ENCODE peak calls at places on chromosomes 12 and 14, in eight cellular contexts. M is IMR-90, Q is heart right ventricle, R is Karpas-422, W is HepG2, K is esophagus squamous epithelium, G is psoas muscle, X is upper lobe of right lung. F is an unnamed sample. For H3K4me1, the result is how much of the 10 kb centered on the place peaks cover.

GRCh38 chr12:87768884-87769283 is 260.3 kb downstream of the C12orf50 start:
- DNase-seq in M (no peak), Q (no peak), R (no peak), W (no peak), K (no peak), G (no peak), X (no peak), F (no peak)

GRCh38 chr14:51844482-51844881 is 15.9 kb upstream of the GNG2 start:
- DNase-seq in M (no peak), Q (no peak), R (peak), W (no peak), K (no peak), G (no peak), X (no peak), F (no peak)

GRCh38 chr12:62434504-62435336 is 31.9 kb upstream of the MON2 start:
- DNase-seq in M (no peak), Q (no peak), R (peak), W (no peak), K (no peak), G (no peak), X (no peak), F (no peak)

GRCh38 chr14:69606258-69606657 is 5.1 kb upstream of the SUSD6 start:
- DNase-seq in M (no peak), Q (no peak), R (no peak), W (peak), K (no peak), G (no peak), X (peak), F (no peak)

GRCh38 chr12:79691299-79692248 is 810 bp upstream of the PAWR start:
- DNase-seq in M (peak), Q (peak), R (no peak), W (peak), K (no peak), G (no peak), X (no peak), F (peak)

GRCh38 chr12:27635349-27635972 is 60.8 kb upstream of the REP15 start:
- DNase-seq in M (peak), Q (no peak), R (peak), W (peak), K (no peak), G (no peak), X (no peak), F (no peak)

GRCh38 chr14:69048456-69048855 is 69.4 kb upstream of the ACTN1 start:
- DNase-seq in M (no peak), Q (no peak), R (no peak), W (no peak), K (no peak), G (no peak), X (no peak), F (no peak)

GRCh38 chr14:104865069-104865630 is at the start of gene CEP170B:
- DNase-seq in M (peak), Q (no peak), R (peak), W (no peak), K (no peak), G (no peak), X (peak), F (no peak)

GRCh38 chr14:104799657-104800599 is 973 bp upstream of the ZBTB42 start:
- DNase-seq in M (peak), Q (peak), R (peak), W (peak), K (peak), G (peak), X (peak), F (peak)

GRCh38 chr14:105486974-105487448 is 325 bp downstream of the CRIP1 start:
- DNase-seq in M (no peak), Q (peak), R (peak), W (no peak), K (no peak), G (peak), X (no peak), F (no peak)

GRCh38 chr12:68675098-68675842 is 11.5 kb upstream of the NUP107 start:
- DNase-seq in M (no peak), Q (no peak), R (no peak), W (no peak), K (no peak), G (no peak), X (no peak), F (no peak)

GRCh38 chr12:6056406-6057211 is 67.9 kb downstream of the VWF start:
- DNase-seq in M (no peak), Q (no peak), R (no peak), W (peak), K (no peak), G (no peak), X (no peak), F (no peak)

GRCh38 chr12:39685854-39686608 is 66.4 kb upstream of the ABCD2 start:
- DNase-seq in M (no peak), Q (no peak), R (no peak), W (no peak), K (no peak), G (no peak), X (no peak), F (no peak)

GRCh38 chr12:9792961-9793617 is 32.4 kb upstream of the CD69 start:
- DNase-seq in M (peak), Q (no peak), R (no peak), W (no peak), K (no peak), G (no peak), X (no peak), F (no peak)

GRCh38 chr12:67370979-67371378 is 101.8 kb downstream of the CAND1 start:
- DNase-seq in M (no peak), Q (no peak), R (no peak), W (no peak), K (no peak), G (no peak), X (no peak), F (peak)

GRCh38 chr14:60651051-60651935 is 2.0 kb upstream of the SIX1 start:
- DNase-seq in M (no peak), Q (no peak), R (no peak), W (no peak), K (no peak), G (no peak), X (no peak), F (no peak)

GRCh38 chr14:75369506-75369905 is 58.3 kb upstream of the JDP2 start:
- DNase-seq in M (no peak), Q (no peak), R (no peak), W (no peak), K (no peak), G (peak), X (no peak), F (no peak)

GRCh38 chr12:48423200-48423599 is 49.2 kb upstream of the ANP32D start:
- DNase-seq in M (no peak), Q (no peak), R (no peak), W (no peak), K (no peak), G (no peak), X (no peak), F (no peak)

GRCh38 chr12:6340745-6341438 is 984 bp downstream of the TNFRSF1A start:
- DNase-seq in M (no peak), Q (no peak), R (no peak), W (no peak), K (no peak), G (peak), X (no peak), F (no peak)

GRCh38 chr12:133023566-133023965 is 13.7 kb upstream of the ZNF84 start:
- DNase-seq in M (peak), Q (no peak), R (no peak), W (no peak), K (no peak), G (no peak), X (no peak), F (no peak)

GRCh38 chr12:98478606-98479005 is 36.8 kb upstream of the TMPO start:
- DNase-seq in M (no peak), Q (no peak), R (no peak), W (no peak), K (no peak), G (no peak), X (no peak), F (no peak)

GRCh38 chr12:92064420-92064819 is 81.2 kb downstream of the BTG1 start:
- DNase-seq in M (no peak), Q (no peak), R (no peak), W (peak), K (no peak), G (no peak), X (no peak), F (no peak)

GRCh38 chr12:116065561-116065960 is 211.9 kb downstream of the MED13L start:
- DNase-seq in M (no peak), Q (no peak), R (no peak), W (no peak), K (no peak), G (no peak), X (no peak), F (no peak)

GRCh38 chr12:66623455-66623854 is 55.4 kb downstream of the GRIP1 start:
- DNase-seq in M (no peak), Q (no peak), R (peak), W (no peak), K (no peak), G (no peak), X (no peak), F (no peak)

GRCh38 chr12:42129595-42130204 is 15.0 kb downstream of the GXYLT1 start:
- DNase-seq in M (peak), Q (peak), R (peak), W (peak), K (no peak), G (no peak), X (no peak), F (peak)

GRCh38 chr12:125187780-125188741 is 122.8 kb downstream of the AACS start:
- DNase-seq in M (no peak), Q (no peak), R (no peak), W (no peak), K (no peak), G (no peak), X (no peak), F (no peak)

GRCh38 chr12:46453428-46453827 is 80.9 kb upstream of the SLC38A2 start:
- DNase-seq in M (no peak), Q (no peak), R (peak), W (no peak), K (no peak), G (no peak), X (no peak), F (no peak)

GRCh38 chr14:29176876-29177275 is 410.3 kb downstream of the FOXG1 start:
- DNase-seq in M (no peak), Q (no peak), R (peak), W (no peak), K (no peak), G (no peak), X (no peak), F (no peak)

GRCh38 chr14:73785834-73786631 is 65.6 kb upstream of the PTGR2 start:
- DNase-seq in M (peak), Q (peak), R (peak), W (peak), K (no peak), G (peak), X (peak), F (peak)

GRCh38 chr14:73785336-73785833 is 66.2 kb upstream of the PTGR2 start:
- DNase-seq in M (peak), Q (peak), R (peak), W (peak), K (no peak), G (no peak), X (no peak), F (peak)

GRCh38 chr14:73786942-73787759 is 64.5 kb upstream of the PTGR2 start:
- DNase-seq in M (peak), Q (peak), R (peak), W (no peak), K (no peak), G (peak), X (peak), F (peak)

GRCh38 chr14:73787760-73788508 is 63.7 kb upstream of the PTGR2 start:
- DNase-seq in M (peak), Q (no peak), R (peak), W (no peak), K (no peak), G (no peak), X (no peak), F (no peak)

DNA sequence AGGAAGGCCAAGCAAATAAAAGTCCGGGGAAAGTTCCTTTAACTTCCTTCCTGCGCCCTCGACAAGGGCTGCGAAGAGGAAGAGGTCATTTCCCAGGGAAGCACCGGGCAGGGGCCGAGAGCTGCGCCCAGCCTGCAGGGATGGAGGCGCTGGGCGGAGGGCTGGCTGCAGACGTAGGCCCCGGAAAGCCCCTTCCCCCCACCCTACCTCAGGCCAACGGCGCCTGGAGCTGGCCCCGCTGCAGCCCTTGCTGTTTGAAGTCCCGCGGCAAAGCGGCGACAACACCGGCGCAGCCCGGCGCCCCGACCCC is 65.0 kb upstream of the PTGR2 start:
- DNase-seq in M (peak), Q (peak), R (peak), W (no peak), K (no peak), G (peak), X (peak), F (no peak)
- H3K4me1 ChIP-seq in M (under half), Q (half or more), R (under half), W (half or more), K (under half), G (half or more), X (half or more), F (half or more)

GRCh38 chr14:96730386-96730785 is 66.8 kb upstream of the VRK1 start:
- DNase-seq in M (no peak), Q (no peak), R (no peak), W (no peak), K (no peak), G (no peak), X (no peak), F (no peak)
- H3K27ac ChIP-seq in M (no peak), Q (no peak), R (no peak), W (no peak), K (no peak), G (no peak), X (no peak), F (no peak)

DNA sequence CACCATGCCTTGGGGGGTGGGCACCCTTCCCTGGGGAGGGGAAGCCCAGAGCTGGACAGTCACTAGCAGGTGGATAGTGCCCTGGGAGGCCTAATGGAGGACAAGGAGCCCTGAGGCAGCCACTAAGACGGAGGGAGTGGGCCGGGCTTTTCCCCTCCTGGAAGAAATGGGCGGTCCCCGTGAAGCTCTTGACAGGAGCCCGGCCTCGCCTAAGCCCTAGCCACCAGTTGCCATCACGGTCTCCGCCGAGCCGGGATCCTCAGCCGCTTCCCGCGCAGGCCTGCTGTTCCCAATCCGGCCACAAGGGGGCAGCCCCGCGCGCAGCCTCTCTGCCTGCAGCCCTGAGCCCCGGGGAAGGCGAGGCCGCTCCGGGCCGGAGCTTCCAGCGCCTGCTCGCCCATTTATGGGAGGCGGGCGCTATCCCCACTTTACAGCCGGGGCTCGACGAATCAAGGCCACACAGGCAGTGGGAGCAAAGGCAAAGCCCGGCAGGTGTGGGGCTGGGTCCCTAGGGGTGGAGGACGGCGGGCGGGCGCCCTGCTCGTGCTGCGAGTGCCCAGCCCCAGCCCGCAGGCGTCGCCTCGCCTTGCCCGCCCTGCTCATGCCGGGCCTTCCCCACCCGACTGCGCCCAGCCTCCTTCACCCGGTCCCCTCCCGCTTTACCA is 61.5 kb downstream of the LGMN start:
- DNase-seq in M (peak), Q (peak), R (peak), W (no peak), K (no peak), G (peak), X (peak), F (peak)
- H3K4me1 ChIP-seq in M (under half), Q (under half), R (under half), W (under half), K (under half), G (under half), X (under half), F (under half)

DNA sequence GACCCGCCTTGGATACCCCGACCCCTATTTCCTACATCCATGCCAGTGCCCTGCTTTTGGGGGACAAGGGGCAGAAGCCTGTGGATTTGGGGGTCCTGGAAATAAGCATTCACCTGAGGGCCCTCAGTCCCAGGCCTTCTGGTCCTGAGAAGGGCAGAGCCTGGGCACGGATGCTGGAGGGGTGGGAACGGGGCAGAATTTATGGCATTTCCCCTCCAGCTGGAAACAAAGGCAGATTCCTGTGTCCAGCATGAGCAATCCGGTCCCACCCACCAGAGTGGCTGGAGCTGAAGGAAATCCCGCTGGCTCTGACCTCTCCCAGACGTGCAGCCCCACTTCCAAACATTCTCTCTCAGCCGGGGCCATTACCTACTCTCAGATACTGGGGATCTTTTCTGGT is 9.3 kb downstream of the ANKRD33 start:
- DNase-seq in M (no peak), Q (peak), R (no peak), W (no peak), K (no peak), G (no peak), X (peak), F (no peak)
- H3K27ac ChIP-seq in M (no peak), Q (peak), R (no peak), W (no peak), K (peak), G (peak), X (peak), F (no peak)

DNA sequence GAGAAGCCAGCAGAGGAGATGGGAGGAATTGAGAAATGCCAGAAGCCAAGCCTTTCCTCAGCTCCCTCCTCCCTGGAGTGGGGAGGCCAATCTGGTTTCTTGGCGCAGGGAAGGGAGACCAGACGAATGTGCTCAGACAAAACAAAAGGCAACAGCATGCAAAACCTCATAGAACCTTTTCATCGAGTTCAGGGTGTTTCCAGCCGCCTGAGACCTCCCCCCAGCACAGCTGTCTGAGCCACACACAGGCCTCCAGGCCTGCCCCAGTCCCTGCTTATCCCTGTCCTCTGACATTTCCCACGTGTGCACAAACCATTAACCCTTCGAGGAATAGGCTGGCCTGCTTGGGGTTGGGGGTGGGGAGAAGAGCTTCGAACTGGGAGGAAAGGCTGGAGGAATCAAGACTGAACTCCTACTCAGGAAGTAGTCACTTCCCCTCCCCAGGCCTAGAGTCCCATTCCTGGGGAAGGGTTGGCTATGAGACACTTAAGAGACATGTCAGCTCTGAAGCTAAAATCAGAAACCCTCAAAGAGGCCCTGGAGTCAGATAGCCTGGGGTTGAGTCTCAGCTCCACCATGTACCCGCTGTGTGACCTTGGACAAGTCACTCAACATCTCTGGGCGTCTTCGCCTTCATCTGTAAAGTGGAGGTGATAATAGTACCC is 10.7 kb downstream of the TBX3 start:
- DNase-seq in M (peak), Q (no peak), R (no peak), W (no peak), K (no peak), G (no peak), X (no peak), F (peak)
- H3K4me1 ChIP-seq in M (under half), Q (under half), R (under half), W (half or more), K (under half), G (under half), X (under half), F (half or more)

GRCh38 chr12:1367331-1367730 is 227.1 kb downstream of the FBXL14 start:
- DNase-seq in M (no peak), Q (no peak), R (no peak), W (peak), K (no peak), G (no peak), X (no peak), F (no peak)
- H3K27ac ChIP-seq in M (no peak), Q (peak), R (no peak), W (no peak), K (no peak), G (no peak), X (no peak), F (no peak)

GRCh38 chr14:103711516-103712431 is 3.5 kb downstream of the XRCC3 start:
- DNase-seq in M (no peak), Q (peak), R (no peak), W (no peak), K (no peak), G (peak), X (peak), F (no peak)

GRCh38 chr14:103710771-103711392 is 4.4 kb downstream of the XRCC3 start:
- DNase-seq in M (no peak), Q (no peak), R (no peak), W (no peak), K (no peak), G (no peak), X (no peak), F (no peak)

GRCh38 chr14:103714063-103714724 is 1.1 kb downstream of the XRCC3 start:
- DNase-seq in M (no peak), Q (no peak), R (peak), W (no peak), K (no peak), G (no peak), X (no peak), F (no peak)

GRCh38 chr14:103713304-103714062 is 1.8 kb downstream of the XRCC3 start:
- DNase-seq in M (no peak), Q (no peak), R (peak), W (no peak), K (no peak), G (no peak), X (no peak), F (no peak)

DNA sequence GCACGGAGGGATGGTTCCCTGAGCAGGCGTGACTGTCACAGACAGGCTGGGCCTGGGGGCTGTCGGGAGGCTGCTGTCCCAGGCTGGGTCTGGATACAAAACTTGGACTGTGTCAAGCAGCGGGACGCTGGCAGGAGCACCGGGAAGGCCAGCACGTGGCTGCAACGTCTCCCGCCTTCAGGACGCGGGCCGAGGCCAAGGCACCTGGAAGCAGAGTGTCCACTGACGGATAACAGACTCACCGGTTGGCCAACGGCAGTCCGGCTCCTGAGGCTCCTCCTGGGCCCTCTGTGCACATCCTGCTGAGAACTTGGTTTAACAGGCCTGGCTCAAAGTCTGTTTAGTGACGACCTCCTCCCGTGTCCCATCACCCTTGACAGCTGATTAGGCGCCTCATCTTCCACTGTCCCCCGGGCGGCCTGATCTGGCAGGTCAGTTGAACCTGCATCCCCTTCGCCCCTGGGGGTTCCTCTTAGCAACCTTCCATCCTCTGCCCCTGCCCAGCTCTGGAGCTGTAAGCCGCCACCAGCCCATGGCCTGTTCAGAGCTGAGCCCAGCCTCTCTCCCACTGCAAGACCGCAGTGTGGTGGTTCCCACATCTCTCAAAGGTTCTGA is 2.5 kb downstream of the XRCC3 start:
- DNase-seq in M (no peak), Q (no peak), R (peak), W (no peak), K (no peak), G (no peak), X (no peak), F (no peak)
- H3K4me1 ChIP-seq in M (under half), Q (half or more), R (under half), W (under half), K (half or more), G (under half), X (under half), F (under half)

GRCh38 chr12:4001869-4002268 is 128.7 kb upstream of the PARP11 start:
- DNase-seq in M (no peak), Q (no peak), R (no peak), W (no peak), K (no peak), G (no peak), X (no peak), F (no peak)
- H3K27ac ChIP-seq in M (no peak), Q (no peak), R (no peak), W (no peak), K (no peak), G (no peak), X (no peak), F (no peak)